ENCODE peak calls at places on chromosomes 5 and 9, in four cellular contexts. N, E, R and L are unnamed samples.

GRCh38 chr5:67530609-67531255 is 334.1 kb upstream of the CD180 start:
- DNase-seq in N (no peak), E (no peak), R (no peak), L (peak)

GRCh38 chr5:128480158-128480557 is 57.9 kb downstream of the FBN2 start:
- DNase-seq in N (no peak), E (no peak), R (no peak), L (no peak)

GRCh38 chr9:100070071-100070470 is 28.7 kb downstream of the ERP44 start:
- DNase-seq in N (no peak), E (no peak), R (no peak), L (no peak)

GRCh38 chr5:2574155-2574554 is 177.3 kb downstream of the IRX2 start:
- DNase-seq in N (no peak), E (no peak), R (no peak), L (no peak)

GRCh38 chr5:112787261-112787660 is 49.6 kb downstream of the APC start:
- DNase-seq in N (peak), E (no peak), R (no peak), L (no peak)

GRCh38 chr5:80094339-80094738 is 59.2 kb downstream of the THBS4 start:
- DNase-seq in N (no peak), E (no peak), R (no peak), L (no peak)

GRCh38 chr5:111385970-111386831 is 126.1 kb downstream of the STARD4 start:
- DNase-seq in N (no peak), E (no peak), R (no peak), L (no peak)

GRCh38 chr5:151148583-151148982 is 9.0 kb downstream of the ANXA6 start:
- DNase-seq in N (no peak), E (no peak), R (no peak), L (no peak)

GRCh38 chr9:38689678-38690077 is 30.3 kb downstream of the FAM240B start:
- DNase-seq in N (peak), E (no peak), R (no peak), L (no peak)